ENCODE peak calls at places on chromosomes 5 and 9, in five cellular contexts. R is fibroblast of lung, Q is left lung, Z is H9, K is left ventricle myocardium inferior. X is an unnamed sample. For H3K4me1 and H3K27me3, the result is how much of the 10 kb centered on the place peaks cover.

GRCh38 chr5:11851402-11851801 is 52.8 kb downstream of the CTNND2 start:
- DNase-seq in R (peak), Q (no peak), Z (no peak), K (no peak), X (no peak)

GRCh38 chr5:180289433-180289832 is 2.5 kb downstream of the MAPK9 start:
- DNase-seq in R (no peak), Q (no peak), Z (no peak), K (no peak), X (no peak)

GRCh38 chr5:58933891-58934628 is 351.2 kb downstream of the RAB3C start:
- DNase-seq in R (no peak), Q (no peak), Z (no peak), K (no peak), X (no peak)

GRCh38 chr9:13557724-13558123 is 278.2 kb upstream of the MPDZ start:
- DNase-seq in R (no peak), Q (no peak), Z (no peak), K (no peak), X (no peak)

GRCh38 chr9:99127372-99128132 is 22.6 kb downstream of the TGFBR1 start:
- DNase-seq in R (peak), Q (no peak), Z (no peak), K (no peak), X (no peak)

GRCh38 chr5:72452515-72453259 is 54.5 kb downstream of the ZNF366 start:
- DNase-seq in R (peak), Q (peak), Z (no peak), K (peak), X (no peak)

GRCh38 chr5:60297658-60298057 is 402.3 kb downstream of the DEPDC1B start:
- DNase-seq in R (peak), Q (no peak), Z (no peak), K (no peak), X (no peak)

GRCh38 chr9:26904671-26905070 is 12.1 kb upstream of the CAAP1 start:
- DNase-seq in R (no peak), Q (no peak), Z (no peak), K (no peak), X (no peak)

GRCh38 chr5:90982576-90982975 is 400.5 kb downstream of the ARRDC3 start:
- DNase-seq in R (peak), Q (no peak), Z (no peak), K (no peak), X (no peak)

GRCh38 chr5:149680810-149681221 is 49.3 kb upstream of the PPARGC1B start:
- DNase-seq in R (no peak), Q (peak), Z (no peak), K (peak), X (no peak)

GRCh38 chr5:43065384-43066230 is 25.5 kb upstream of the ANXA2R start:
- DNase-seq in R (peak), Q (peak), Z (no peak), K (peak), X (no peak)

GRCh38 chr5:75243510-75243909 is 6.8 kb upstream of the ANKRD31 start:
- DNase-seq in R (no peak), Q (no peak), Z (no peak), K (no peak), X (no peak)

GRCh38 chr9:68496356-68496755 is 44.3 kb downstream of the TMEM252 start:
- DNase-seq in R (no peak), Q (no peak), Z (no peak), K (no peak), X (no peak)

GRCh38 chr9:108634669-108635462 is 220.9 kb downstream of the ACTL7B start:
- DNase-seq in R (peak), Q (no peak), Z (no peak), K (no peak), X (no peak)

GRCh38 chr9:127973169-127974001 is 7.4 kb downstream of the EEIG1 start:
- DNase-seq in R (no peak), Q (no peak), Z (peak), K (peak), X (no peak)

GRCh38 chr5:54159153-54159836 is 151.1 kb downstream of the ARL15 start:
- DNase-seq in R (peak), Q (no peak), Z (no peak), K (no peak), X (no peak)

GRCh38 chr9:134936021-134936761 is 18.5 kb upstream of the FCN1 start:
- DNase-seq in R (no peak), Q (no peak), Z (no peak), K (no peak), X (no peak)

GRCh38 chr5:150948539-150948938 is 43.8 kb upstream of the ZNF300 start:
- DNase-seq in R (no peak), Q (no peak), Z (no peak), K (no peak), X (no peak)

GRCh38 chr5:150945947-150946346 is 41.2 kb upstream of the ZNF300 start:
- DNase-seq in R (peak), Q (no peak), Z (no peak), K (no peak), X (no peak)

GRCh38 chr5:150945501-150945900 is 40.7 kb upstream of the ZNF300 start:
- DNase-seq in R (peak), Q (no peak), Z (no peak), K (no peak), X (no peak)

DNA sequence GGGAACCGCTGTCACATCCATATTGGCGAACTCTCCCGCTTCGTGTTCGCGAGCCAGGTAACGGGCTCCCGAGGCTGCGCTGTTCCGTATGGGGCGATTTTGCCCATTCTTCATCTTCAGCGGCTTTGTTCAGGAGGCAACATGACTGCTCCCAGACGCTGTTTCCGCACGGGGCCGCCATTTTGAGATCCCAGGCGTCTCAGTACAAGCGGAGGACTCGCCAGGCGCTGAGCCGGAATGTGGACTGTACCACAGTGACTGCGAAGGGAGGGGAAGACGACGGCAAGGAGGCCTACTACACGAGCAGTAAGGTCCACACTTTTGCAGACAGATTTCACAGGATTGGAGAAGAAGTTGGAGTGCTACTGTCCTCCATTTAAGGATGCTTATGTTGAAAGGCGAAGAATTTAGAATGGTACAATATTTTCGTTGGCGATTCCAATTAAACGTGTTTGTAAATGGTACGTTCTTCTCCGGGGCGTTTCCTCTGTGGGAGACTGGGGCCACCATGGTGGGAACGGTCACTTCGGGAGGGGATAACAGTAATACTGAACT is 41.6 kb upstream of the ZNF300 start:
- DNase-seq in R (peak), Q (peak), Z (no peak), K (peak), X (no peak)
- H3K27ac ChIP-seq in R (peak), Q (peak), Z (no peak), K (peak), X (no peak)

GRCh38 chr5:178113841-178114324 is 551 bp downstream of the N4BP3 start:
- DNase-seq in R (no peak), Q (no peak), Z (no peak), K (no peak), X (no peak)
- H3K4me1 ChIP-seq in R (under half), Q (half or more), Z (under half), K (under half), X (under half)

DNA sequence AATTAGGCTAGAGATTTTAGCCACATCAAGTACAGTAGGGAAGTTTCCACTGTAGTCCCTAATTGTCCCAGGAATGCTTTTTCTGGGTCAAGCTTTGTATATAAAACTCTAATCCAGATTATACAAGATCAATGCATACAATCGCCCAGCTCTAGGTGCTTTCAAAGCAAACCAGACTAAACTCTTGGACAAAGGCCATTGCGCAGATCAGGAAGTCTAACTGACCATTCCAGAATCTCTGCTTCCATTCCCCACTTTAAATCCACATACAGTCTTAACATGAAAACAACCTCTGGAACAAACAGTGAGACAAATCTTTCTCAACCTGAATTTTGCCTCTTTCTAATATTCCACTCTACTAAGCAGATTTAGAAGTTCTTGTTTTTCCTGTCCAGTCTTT is 76.0 kb downstream of the ITGA1 start:
- DNase-seq in R (no peak), Q (no peak), Z (no peak), K (no peak), X (no peak)
- H3K27me3 ChIP-seq in R (under half), Q (under half), Z (under half), K (under half), X (under half)

GRCh38 chr9:132927704-132928103 is 16.7 kb downstream of the TSC1 start:
- DNase-seq in R (no peak), Q (no peak), Z (no peak), K (no peak), X (no peak)

GRCh38 chr9:132919609-132920268 is 24.7 kb downstream of the TSC1 start:
- DNase-seq in R (no peak), Q (no peak), Z (no peak), K (no peak), X (no peak)

DNA sequence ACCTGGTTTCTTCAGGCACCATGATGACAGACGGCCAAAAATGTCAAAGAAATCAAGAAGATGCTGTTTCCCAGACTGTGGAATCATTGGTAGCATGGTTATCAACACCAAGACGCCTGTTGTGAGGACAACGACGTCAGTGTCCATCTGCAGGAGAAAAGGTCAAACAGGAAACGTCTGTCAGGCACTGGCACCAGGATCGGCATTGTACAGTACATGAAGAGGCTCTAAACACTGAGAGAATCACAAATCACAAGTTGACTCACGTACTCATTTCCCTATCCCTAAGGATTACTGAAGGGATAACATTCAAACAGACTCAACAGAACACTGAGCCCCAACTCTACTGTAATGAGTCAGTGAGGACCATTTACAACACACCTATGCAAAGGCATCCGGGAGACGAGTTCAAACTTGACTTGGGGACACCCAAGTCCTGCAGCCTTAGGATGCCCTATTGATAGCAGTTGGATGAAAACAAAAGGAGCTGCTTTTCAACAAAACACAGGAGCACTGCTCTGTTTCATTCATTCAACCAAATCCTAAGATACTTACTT is 21.0 kb downstream of the TSC1 start:
- DNase-seq in R (no peak), Q (no peak), Z (no peak), K (no peak), X (no peak)
- H3K27ac ChIP-seq in R (no peak), Q (no peak), Z (no peak), K (no peak), X (no peak)

X was measured in iPS DF 6.9.